ENCODE peak calls at places on chromosomes 5 and 9, in six cellular contexts. Q is mesenchymal stem cell, I is neuronal stem cell, R is uterus, L is substantia nigra, V is H9. E is an unnamed sample.

GRCh38 chr5:16934669-16935068 is 1.4 kb downstream of the MYO10 start:
- DNase-seq in Q (peak), I (no peak), R (no peak), L (no peak), V (no peak), E (no peak)

GRCh38 chr5:140302786-140303639 is at the start of gene PFDN1:
- DNase-seq in Q (peak), I (peak), R (peak), L (peak), V (peak), E (peak)

GRCh38 chr9:87494970-87495471 is 2.6 kb upstream of the DAPK1 start:
- DNase-seq in Q (no peak), I (no peak), R (no peak), L (no peak), V (no peak), E (no peak)

GRCh38 chr5:52948418-52949076 is 40.6 kb upstream of the ITGA2 start:
- DNase-seq in Q (peak), I (peak), R (peak), L (peak), V (peak), E (peak)

GRCh38 chr5:160036243-160036642 is 27.3 kb downstream of the TTC1 start:
- DNase-seq in Q (no peak), I (no peak), R (no peak), L (no peak), V (no peak), E (no peak)

GRCh38 chr5:159022178-159022556 is 77.5 kb downstream of the EBF1 start:
- DNase-seq in Q (peak), I (no peak), R (peak), L (no peak), V (no peak), E (no peak)

GRCh38 chr5:431001-431710 is 11.8 kb upstream of the EXOC3 start:
- DNase-seq in Q (peak), I (peak), R (no peak), L (no peak), V (peak), E (no peak)

GRCh38 chr5:81749562-81750307 is 1.2 kb downstream of the SSBP2 start:
- DNase-seq in Q (no peak), I (peak), R (peak), L (peak), V (peak), E (peak)

GRCh38 chr5:41286165-41286564 is 72.8 kb upstream of the C6 start:
- DNase-seq in Q (no peak), I (no peak), R (no peak), L (no peak), V (no peak), E (no peak)

GRCh38 chr5:57175586-57175985 is 1.7 kb downstream of the GPBP1 start:
- DNase-seq in Q (peak), I (no peak), R (no peak), L (no peak), V (no peak), E (no peak)

GRCh38 chr9:130912932-130913598 is 16.5 kb upstream of the QRFP start:
- DNase-seq in Q (no peak), I (no peak), R (no peak), L (peak), V (no peak), E (no peak)

GRCh38 chr9:78121488-78121887 is 89.9 kb upstream of the GNAQ start:
- DNase-seq in Q (peak), I (peak), R (peak), L (peak), V (peak), E (peak)

GRCh38 chr9:37528652-37529072 is 42.9 kb downstream of the POLR1E start:
- DNase-seq in Q (no peak), I (no peak), R (no peak), L (no peak), V (no peak), E (no peak)

GRCh38 chr9:135329571-135330306 is 149.8 kb upstream of the PPP1R26 start:
- DNase-seq in Q (no peak), I (no peak), R (peak), L (no peak), V (peak), E (no peak)

GRCh38 chr5:14356305-14356704 is 213.2 kb downstream of the TRIO start:
- DNase-seq in Q (no peak), I (no peak), R (no peak), L (no peak), V (no peak), E (no peak)

GRCh38 chr9:83410701-83411100 is 127.5 kb downstream of the FRMD3 start:
- DNase-seq in Q (no peak), I (no peak), R (no peak), L (no peak), V (no peak), E (no peak)

GRCh38 chr5:109038209-109038840 is 290.6 kb downstream of the FER start:
- DNase-seq in Q (peak), I (no peak), R (no peak), L (no peak), V (no peak), E (no peak)

GRCh38 chr9:131095666-131096489 is 453 bp upstream of the AIF1L start:
- DNase-seq in Q (peak), I (peak), R (no peak), L (peak), V (peak), E (peak)

GRCh38 chr9:120153258-120153657 is 426.7 kb downstream of the CDK5RAP2 start:
- DNase-seq in Q (no peak), I (no peak), R (no peak), L (no peak), V (no peak), E (no peak)

DNA sequence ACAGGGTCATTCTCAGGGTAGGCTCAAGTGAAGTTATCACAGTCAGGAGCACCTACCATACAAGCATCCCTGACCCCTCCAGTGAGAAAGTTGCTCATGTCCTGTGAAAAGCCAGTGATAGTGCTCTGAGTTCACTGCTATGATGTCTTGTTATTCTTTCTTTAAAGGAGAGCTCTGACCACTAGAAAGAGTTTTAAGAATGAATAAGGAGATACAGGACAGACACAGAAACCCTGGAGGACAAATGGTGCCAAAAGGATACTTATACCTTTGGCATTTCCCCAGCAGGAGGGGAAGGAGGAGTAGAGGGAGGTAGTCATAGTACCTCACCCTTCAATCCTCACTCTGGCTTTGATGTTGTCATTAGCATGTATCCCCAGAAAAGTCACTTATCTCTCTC is 84.0 kb upstream of the AGXT2 start:
- DNase-seq in Q (no peak), I (no peak), R (no peak), L (no peak), V (no peak), E (no peak)
- H3K27ac ChIP-seq in Q (no peak), I (no peak), R (no peak), L (no peak), V (no peak), E (no peak)

GRCh38 chr5:124643306-124643705 is 103.1 kb downstream of the ZNF608 start:
- DNase-seq in Q (peak), I (no peak), R (no peak), L (no peak), V (no peak), E (no peak)
- H3K27ac ChIP-seq in Q (no peak), I (no peak), R (no peak), L (peak), V (no peak), E (peak)

GRCh38 chr5:149424371-149425315 is 45.6 kb upstream of the IL17B start:
- DNase-seq in Q (no peak), I (no peak), R (no peak), L (no peak), V (peak), E (no peak)

GRCh38 chr5:149425729-149426128 is 46.6 kb upstream of the IL17B start:
- DNase-seq in Q (no peak), I (no peak), R (no peak), L (no peak), V (no peak), E (no peak)

GRCh38 chr5:149428032-149428431 is 48.9 kb upstream of the IL17B start:
- DNase-seq in Q (no peak), I (no peak), R (no peak), L (no peak), V (no peak), E (no peak)

GRCh38 chr5:149427374-149427773 is 48.3 kb upstream of the IL17B start:
- DNase-seq in Q (no peak), I (no peak), R (no peak), L (no peak), V (no peak), E (no peak)

DNA sequence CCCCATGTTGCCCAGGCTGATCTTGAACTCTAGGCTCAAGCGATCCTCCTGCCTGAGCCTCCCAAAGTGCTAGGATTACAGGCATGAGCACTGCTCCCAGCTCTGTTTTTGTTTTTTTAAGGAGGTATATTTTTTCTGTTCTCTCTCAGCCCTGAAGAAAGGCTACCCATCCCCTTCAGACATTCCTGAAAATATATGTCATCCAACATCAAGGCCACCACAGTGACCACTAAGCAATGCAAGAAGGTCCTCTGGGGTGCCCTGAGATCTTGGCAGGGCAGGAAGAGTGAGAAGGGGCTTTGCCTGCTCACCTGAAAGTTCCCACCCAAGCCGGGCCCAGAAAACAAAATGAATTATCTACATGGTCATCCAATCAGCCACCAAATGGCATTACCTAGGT is 47.8 kb upstream of the IL17B start:
- DNase-seq in Q (peak), I (no peak), R (no peak), L (no peak), V (no peak), E (no peak)
- H3K27ac ChIP-seq in Q (no peak), I (no peak), R (peak), L (no peak), V (no peak), E (no peak)

GRCh38 chr5:15480436-15480835 is 19.5 kb upstream of the FBXL7 start:
- DNase-seq in Q (no peak), I (no peak), R (no peak), L (no peak), V (no peak), E (no peak)
- H3K27ac ChIP-seq in Q (no peak), I (no peak), R (no peak), L (no peak), V (no peak), E (no peak)

GRCh38 chr5:76230711-76231285 is 147.6 kb downstream of the SV2C start:
- DNase-seq in Q (no peak), I (no peak), R (no peak), L (no peak), V (no peak), E (no peak)
- H3K27ac ChIP-seq in Q (no peak), I (no peak), R (no peak), L (no peak), V (no peak), E (no peak)

DNA sequence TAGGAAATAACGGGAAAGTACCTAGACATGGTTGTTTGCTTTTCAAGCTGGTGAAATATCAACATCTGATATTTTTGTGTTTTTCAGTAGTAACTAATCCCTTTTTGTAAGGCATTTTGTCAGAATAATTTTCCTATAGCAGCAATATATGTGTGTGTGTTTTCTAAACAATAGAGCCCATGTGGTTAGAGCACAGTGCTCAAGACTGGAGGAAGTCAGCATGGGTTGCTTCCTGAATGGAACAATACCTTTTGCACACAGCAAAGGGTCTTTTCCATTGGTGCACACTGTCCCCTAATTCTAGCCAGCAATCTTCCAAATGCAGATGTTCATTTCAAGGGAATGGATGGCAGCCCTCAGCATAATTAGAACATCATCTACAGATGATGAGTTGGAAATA is 270.1 kb downstream of the AOPEP start:
- DNase-seq in Q (no peak), I (no peak), R (no peak), L (no peak), V (no peak), E (no peak)
- H3K27ac ChIP-seq in Q (peak), I (no peak), R (peak), L (peak), V (no peak), E (peak)

DNA sequence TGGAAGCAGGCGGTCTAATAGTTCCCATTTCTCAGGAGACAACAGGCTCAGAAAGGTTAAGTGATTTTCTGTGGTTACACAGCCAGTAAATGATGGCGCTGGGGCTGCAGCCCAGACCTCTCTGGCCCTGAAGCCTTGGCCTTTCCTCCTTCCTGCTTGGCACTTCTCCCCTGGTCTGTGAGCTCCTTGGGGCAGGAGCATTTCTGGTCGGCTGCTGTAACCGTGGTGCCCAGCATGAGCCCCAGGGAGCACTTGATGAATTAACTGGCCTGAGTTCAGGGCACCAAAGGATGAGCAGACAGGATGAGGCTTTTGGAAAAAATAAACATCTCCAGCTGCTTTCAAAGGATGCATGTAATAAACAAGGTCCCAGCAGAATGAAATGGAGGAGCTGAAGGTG is 30.2 kb downstream of the CDHR2 start:
- DNase-seq in Q (peak), I (no peak), R (no peak), L (no peak), V (no peak), E (no peak)
- H3K27ac ChIP-seq in Q (no peak), I (no peak), R (no peak), L (no peak), V (no peak), E (no peak)

DNA sequence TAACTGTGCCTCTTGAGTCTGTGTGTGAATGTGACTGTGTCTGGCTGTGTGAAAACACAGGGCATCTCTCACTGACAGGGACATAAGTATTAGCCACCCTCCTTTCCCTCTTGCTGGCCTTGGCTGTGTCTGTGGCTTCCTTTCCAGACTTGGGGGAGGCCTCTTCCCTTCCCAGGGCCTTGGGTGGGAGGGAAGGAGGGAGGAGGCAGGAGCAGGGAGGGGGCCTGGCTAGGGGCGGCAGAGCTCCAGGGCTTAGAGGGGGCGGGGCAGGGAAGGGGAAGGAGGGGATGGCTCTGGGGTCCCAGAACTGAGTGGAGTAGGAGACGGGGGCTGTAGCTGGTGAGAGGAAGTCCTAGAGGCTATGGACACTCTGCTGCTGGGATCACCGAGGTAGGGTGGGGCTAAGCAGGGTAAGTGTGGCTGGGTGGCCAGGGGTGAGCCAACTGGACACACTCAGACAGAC is 1.7 kb downstream of the IL11RA start:
- DNase-seq in Q (peak), I (no peak), R (peak), L (no peak), V (no peak), E (no peak)
- H3K27ac ChIP-seq in Q (no peak), I (peak), R (peak), L (peak), V (no peak), E (no peak)

GRCh38 chr9:27440888-27441740 is 83.0 kb upstream of the IFNK start:
- DNase-seq in Q (no peak), I (no peak), R (no peak), L (no peak), V (no peak), E (no peak)
- H3K27ac ChIP-seq in Q (no peak), I (no peak), R (no peak), L (no peak), V (no peak), E (peak)

DNA sequence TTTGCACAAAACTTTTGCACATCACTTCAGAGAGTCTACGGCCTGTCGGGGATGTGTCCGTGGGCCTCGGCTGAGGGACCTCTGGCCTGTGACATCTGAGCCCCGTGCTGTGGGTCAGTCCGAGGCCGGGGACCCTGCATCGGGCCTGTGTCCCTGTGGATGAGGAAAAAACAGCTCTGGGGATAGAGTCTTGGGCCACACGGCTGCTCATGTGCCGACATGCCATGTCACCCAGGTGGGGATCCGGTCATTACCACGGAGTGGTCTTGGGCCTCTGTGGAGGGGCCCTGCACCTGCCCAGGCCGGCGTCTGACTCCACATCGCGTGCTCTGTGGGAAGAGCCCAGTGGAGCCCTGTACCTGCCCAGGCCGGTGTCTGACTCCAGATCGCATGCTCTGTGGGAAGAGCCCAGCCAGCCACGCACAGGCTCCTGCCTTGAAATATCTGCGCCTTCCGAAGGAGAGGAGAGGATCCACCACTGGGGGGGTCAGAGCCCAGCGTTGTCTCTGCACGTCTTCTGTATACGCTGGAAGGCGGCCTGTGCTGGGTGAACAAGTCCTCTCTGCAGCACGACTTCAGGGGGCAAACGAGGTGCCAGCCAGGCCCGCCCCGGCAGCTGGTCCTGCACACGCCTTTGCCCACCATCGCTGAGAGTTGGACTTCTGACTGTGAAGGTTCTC is 27.5 kb upstream of the IRX4 start:
- DNase-seq in Q (no peak), I (no peak), R (no peak), L (no peak), V (no peak), E (no peak)
- H3K27ac ChIP-seq in Q (no peak), I (no peak), R (no peak), L (no peak), V (no peak), E (no peak)

E was measured in caudate nucleus.